ENCODE peak calls at places on chromosome 10, in nine cellular contexts. H is activated CD8-positive, alpha-beta memory T cell treated with anti-CD3 and anti-CD28 coated beads, Interleukin-2, amount 10 ng/mL, durations not matched to agents 7 days and 5 days; L is sigmoid colon; P is Daoy; V is stimulated activated CD8-positive, alpha-beta memory T cell treated with anti-CD3 and anti-CD28 coated beads, Interleukin-2, amount 100 ng/mL, for 1 hour; S is Calu3; I is activated naive CD4-positive, alpha-beta T cell treated with anti-CD3 and anti-CD28 coated beads, Interleukin-2, amount 10 ng/mL, durations not matched to agents 7 days and 5 days; N is A172; D is cardiac fibroblast. G is an unnamed sample.

GRCh38 chr10:11113156-11113555 is 95.5 kb downstream of the CELF2 start:
- DNase-seq in D (no peak), S (no peak), V (no peak), H (no peak), P (no peak), L (no peak), N (no peak), I (peak), G (no peak)

GRCh38 chr10:120689766-120690539 is 161.2 kb upstream of the WDR11 start:
- DNase-seq in N (no peak), P (no peak), S (no peak), L (no peak), D (no peak), V (no peak), H (no peak), I (no peak), G (peak)

GRCh38 chr10:123509338-123509737 is 156.8 kb upstream of the GPR26 start:
- DNase-seq in D (no peak), S (no peak), N (no peak), I (no peak), H (no peak), P (no peak), L (no peak), V (no peak), G (no peak)

GRCh38 chr10:46541017-46541661 is 15.3 kb downstream of the GPRIN2 start:
- DNase-seq in D (no peak), I (peak), N (no peak), H (no peak), L (peak), P (no peak), S (peak), V (no peak), G (no peak)

GRCh38 chr10:27190508-27190907 is 35.4 kb downstream of the MASTL start:
- DNase-seq in V (no peak), I (no peak), S (no peak), D (no peak), N (no peak), P (no peak), L (no peak), H (no peak), G (peak)

GRCh38 chr10:11869743-11870460 is 46.7 kb downstream of the PROSER2 start:
- DNase-seq in H (no peak), P (no peak), I (no peak), L (no peak), S (no peak), D (peak), V (no peak), N (no peak), G (peak)

GRCh38 chr10:22252801-22253577 is 35.2 kb upstream of the EBLN1 start:
- DNase-seq in V (peak), P (no peak), N (no peak), H (peak), D (no peak), S (peak), L (peak), I (peak), G (no peak)

GRCh38 chr10:10915215-10915614 is 102.5 kb upstream of the CELF2 start:
- DNase-seq in L (no peak), S (no peak), V (no peak), D (no peak), I (no peak), H (no peak), N (no peak), P (no peak), G (no peak)

GRCh38 chr10:117163954-117164292 is 25.9 kb upstream of the VAX1 start:
- DNase-seq in D (no peak), N (no peak), V (no peak), L (no peak), I (no peak), H (no peak), S (no peak), P (no peak), G (no peak)

GRCh38 chr10:60208676-60209269 is 180.9 kb downstream of the ANK3 start:
- DNase-seq in D (peak), I (no peak), P (peak), S (peak), V (no peak), N (peak), H (no peak), L (no peak), G (peak)